ENCODE peak calls at places on chromosomes 7 and 10, in nine cellular contexts. F is uterus, R is mammary epithelial cell, K is lower lobe of right lung, D is ascending aorta, P is left ventricle myocardium inferior, W is BJ, O is GM06990, S is cardiac muscle cell. L is an unnamed sample. For H3K27me3, the result is how much of the 10 kb centered on the place peaks cover.

GRCh38 chr7:904847-905246 is 28.5 kb downstream of the GET4 start:
- DNase-seq in K (no peak), S (no peak), F (no peak), P (no peak), O (no peak), W (no peak), R (no peak), D (no peak), L (no peak)

GRCh38 chr10:14592026-14592425 is 182.7 kb downstream of the FAM107B start:
- DNase-seq in F (no peak), S (no peak), D (no peak), W (no peak), O (no peak), K (no peak), P (no peak), R (peak), L (peak)

GRCh38 chr7:79199266-79199665 is 254.2 kb downstream of the MAGI2 start:
- DNase-seq in D (no peak), F (no peak), S (no peak), W (no peak), R (no peak), O (no peak), K (no peak), P (no peak), L (no peak)

GRCh38 chr7:151016942-151017341 is 7.4 kb downstream of the ATG9B start:
- DNase-seq in O (no peak), D (no peak), P (no peak), K (no peak), S (no peak), F (no peak), R (no peak), W (no peak), L (no peak)

GRCh38 chr10:97427571-97428179 is 1.7 kb downstream of the PGAM1 start:
- DNase-seq in W (no peak), S (peak), O (no peak), K (no peak), P (no peak), D (no peak), R (peak), F (no peak), L (peak)

GRCh38 chr7:139973091-139973490 is 89.7 kb downstream of the PARP12 start:
- DNase-seq in R (no peak), F (no peak), S (no peak), D (no peak), W (no peak), O (no peak), P (no peak), K (no peak), L (no peak)

GRCh38 chr7:115499966-115500365 is 530.6 kb downstream of the TFEC start:
- DNase-seq in P (no peak), D (no peak), F (no peak), K (no peak), O (no peak), W (no peak), R (no peak), S (no peak), L (no peak)

GRCh38 chr7:50869108-50869716 is 86.5 kb upstream of the GRB10 start:
- DNase-seq in S (no peak), W (peak), D (no peak), K (no peak), O (no peak), P (no peak), R (peak), F (no peak), L (peak)

GRCh38 chr7:139321071-139321745 is 19.9 kb upstream of the FMC1 start:
- DNase-seq in P (no peak), K (no peak), W (no peak), D (no peak), F (no peak), R (peak), S (peak), O (peak), L (peak)

GRCh38 chr10:83539528-83540308 is 599.6 kb upstream of the GHITM start:
- DNase-seq in P (peak), K (no peak), S (no peak), D (no peak), R (no peak), W (peak), F (peak), O (peak), L (peak)

GRCh38 chr7:144656960-144657359 is 178.9 kb downstream of the TPK1 start:
- DNase-seq in O (no peak), R (no peak), D (no peak), W (no peak), K (no peak), P (no peak), S (peak), F (no peak), L (no peak)

GRCh38 chr10:70465278-70465677 is 13.3 kb upstream of the PALD1 start:
- DNase-seq in O (no peak), R (no peak), F (no peak), W (no peak), S (no peak), P (no peak), K (no peak), D (no peak), L (no peak)

GRCh38 chr7:139825666-139826290 is 3.3 kb upstream of the TBXAS1 start:
- DNase-seq in S (no peak), W (no peak), K (no peak), O (no peak), R (peak), F (no peak), P (no peak), D (no peak), L (peak)

GRCh38 chr7:31043035-31043434 is 9.1 kb upstream of the ADCYAP1R1 start:
- DNase-seq in P (no peak), S (no peak), F (no peak), O (no peak), K (no peak), D (no peak), W (no peak), R (no peak), L (no peak)

GRCh38 chr7:92767427-92767826 is 68.9 kb downstream of the CDK6 start:
- DNase-seq in R (peak), P (no peak), O (no peak), S (no peak), W (no peak), K (no peak), D (no peak), F (no peak), L (peak)

GRCh38 chr7:47485640-47486435 is 96.1 kb downstream of the TNS3 start:
- DNase-seq in P (no peak), S (no peak), F (no peak), R (no peak), O (no peak), D (no peak), W (no peak), K (no peak), L (no peak)

GRCh38 chr10:72784551-72785421 is 92.8 kb downstream of the MCU start:
- DNase-seq in S (peak), O (no peak), P (peak), F (peak), W (peak), D (no peak), R (peak), K (peak), L (peak)

GRCh38 chr7:41058986-41059741 is 643.7 kb downstream of the INHBA start:
- DNase-seq in F (no peak), S (no peak), D (no peak), W (no peak), R (peak), O (no peak), K (no peak), P (no peak), L (peak)

GRCh38 chr10:61364619-61365018 is 88.6 kb downstream of the TMEM26 start:
- DNase-seq in F (no peak), O (no peak), K (no peak), D (no peak), R (no peak), W (no peak), P (no peak), S (no peak), L (no peak)

GRCh38 chr7:14023342-14023741 is 33.9 kb upstream of the ETV1 start:
- DNase-seq in P (no peak), K (no peak), O (no peak), S (no peak), R (no peak), D (no peak), F (no peak), W (no peak), L (no peak)

GRCh38 chr10:69087600-69088470 is at the start of gene SRGN:
- DNase-seq in W (no peak), D (peak), S (no peak), O (peak), P (peak), F (peak), K (peak), R (peak), L (peak)

GRCh38 chr10:110774069-110775021 is 97.4 kb upstream of the PDCD4 start:
- DNase-seq in K (no peak), O (peak), W (peak), F (no peak), S (no peak), P (no peak), D (no peak), R (peak), L (peak)

GRCh38 chr7:20403356-20403755 is 72.7 kb downstream of the ITGB8 start:
- DNase-seq in W (no peak), R (no peak), F (peak), P (peak), K (no peak), O (no peak), S (peak), D (no peak), L (no peak)

GRCh38 chr7:89554209-89554608 is 600.1 kb upstream of the STEAP1 start:
- DNase-seq in S (no peak), R (no peak), K (no peak), F (no peak), P (no peak), W (no peak), D (no peak), O (no peak), L (no peak)

GRCh38 chr7:105277341-105277740 is 111.4 kb downstream of the SRPK2 start:
- DNase-seq in W (no peak), R (peak), S (no peak), K (no peak), F (no peak), D (no peak), P (no peak), O (no peak), L (peak)

GRCh38 chr7:25675789-25676474 is 447.6 kb upstream of the NPVF start:
- DNase-seq in S (no peak), D (no peak), K (no peak), P (peak), O (no peak), R (no peak), F (no peak), W (no peak), L (no peak)

GRCh38 chr7:21884496-21884895 is 61.2 kb downstream of the CDCA7L start:
- DNase-seq in D (no peak), S (no peak), F (no peak), O (no peak), R (peak), K (no peak), W (no peak), P (no peak), L (no peak)

GRCh38 chr10:67242531-67242930 is 316.7 kb downstream of the LRRTM3 start:
- DNase-seq in F (no peak), W (no peak), K (no peak), O (no peak), P (no peak), R (no peak), D (no peak), S (no peak), L (no peak)

GRCh38 chr7:158366346-158366745 is 221.3 kb downstream of the PTPRN2 start:
- DNase-seq in K (no peak), F (no peak), D (no peak), S (no peak), P (no peak), O (no peak), W (no peak), R (no peak), L (no peak)

GRCh38 chr10:125411724-125412123 is 251.4 kb upstream of the CTBP2 start:
- DNase-seq in D (no peak), P (no peak), O (no peak), F (no peak), K (no peak), W (peak), S (no peak), R (peak), L (peak)

GRCh38 chr10:7826971-7827370 is 8.7 kb downstream of the TAF3 start:
- DNase-seq in O (no peak), R (peak), W (no peak), P (no peak), D (no peak), S (peak), K (no peak), F (no peak), L (peak)

GRCh38 chr10:132319853-132320669 is 11.9 kb upstream of the LRRC27 start:
- DNase-seq in P (no peak), D (no peak), K (no peak), O (peak), R (peak), W (peak), S (no peak), F (no peak), L (peak)

GRCh38 chr7:3206771-3207191 is 94.3 kb upstream of the SDK1 start:
- DNase-seq in O (no peak), D (no peak), R (no peak), W (no peak), S (no peak), P (no peak), K (no peak), F (no peak), L (no peak)

DNA sequence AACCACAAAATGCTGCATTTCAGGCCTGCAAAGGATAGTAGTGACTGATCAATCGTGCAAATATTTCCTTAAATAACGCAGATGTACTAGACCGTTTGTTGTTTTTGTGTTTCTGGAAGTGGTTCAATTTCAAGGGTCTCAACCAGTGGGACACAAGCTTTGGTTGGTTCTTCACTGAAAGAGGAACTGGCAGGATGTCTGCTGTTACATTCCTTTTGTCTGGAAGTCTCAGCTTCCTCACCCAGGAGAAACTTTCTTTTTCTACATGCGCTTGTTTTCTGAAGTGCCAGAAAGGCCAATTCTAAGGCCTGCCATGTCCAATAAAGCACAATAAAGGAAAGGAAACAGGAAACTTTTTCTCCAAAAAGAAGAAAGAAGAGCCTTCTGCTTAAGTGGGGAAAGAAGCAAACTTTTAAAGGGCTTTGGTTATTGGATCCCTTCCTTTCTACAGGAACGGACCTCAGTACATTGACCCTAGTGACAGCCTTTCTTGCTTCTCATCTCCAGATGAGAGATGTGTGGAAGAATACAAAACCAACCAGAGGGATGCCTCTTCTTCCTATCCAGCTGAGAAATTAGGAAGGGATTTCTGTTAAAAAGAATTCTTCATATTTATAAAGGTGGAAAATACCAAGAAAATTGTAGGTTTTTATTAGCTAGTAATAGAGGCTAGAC is 4.2 kb downstream of the DKK1 start:
- DNase-seq in K (no peak), O (no peak), F (no peak), W (peak), P (no peak), D (no peak), S (no peak), R (peak), L (no peak)
- H3K4me3 ChIP-seq in K (no peak), O (no peak), F (no peak), W (peak), P (no peak), D (no peak), S (no peak), R (peak), L (no peak)

DNA sequence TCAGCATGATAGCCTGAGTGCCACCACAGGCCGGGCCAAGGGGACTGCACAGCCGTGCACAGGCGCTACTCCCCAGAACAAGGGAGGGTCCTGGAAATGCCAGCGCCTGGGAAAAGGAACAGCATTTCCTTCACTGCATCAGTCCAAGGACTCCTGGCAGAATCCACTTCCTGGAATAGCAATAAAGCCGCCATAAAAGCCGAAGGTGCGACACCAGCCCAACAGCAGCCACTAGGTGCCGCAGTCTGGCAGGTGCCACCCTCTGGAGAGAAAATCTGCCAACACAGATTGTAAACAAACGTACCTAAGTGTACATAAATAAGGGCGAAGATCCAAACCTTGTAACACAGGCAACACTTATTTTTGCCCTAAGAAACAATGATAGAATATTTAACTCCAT is 22.3 kb downstream of the VOPP1 start:
- DNase-seq in O (no peak), R (no peak), K (no peak), F (no peak), W (no peak), P (no peak), D (no peak), S (no peak), L (no peak)
- TF ChIP-seq CTCF in O (peak), R (no peak), K (peak), F (no peak), W (no peak), P (peak), D (no peak), S (no peak), L (peak)

GRCh38 chr10:73923935-73924598 is 13.1 kb downstream of the PLAU start:
- DNase-seq in O (no peak), R (no peak), K (no peak), D (no peak), F (no peak), S (no peak), P (no peak), W (no peak), L (no peak)

GRCh38 chr10:73922864-73923133 is 11.9 kb downstream of the PLAU start:
- DNase-seq in W (no peak), R (no peak), K (no peak), O (no peak), F (no peak), D (no peak), P (no peak), S (no peak), L (no peak)

GRCh38 chr10:73924935-73925334 is 14.0 kb downstream of the PLAU start:
- DNase-seq in P (no peak), F (no peak), O (no peak), D (no peak), S (no peak), W (no peak), K (no peak), R (no peak), L (no peak)

GRCh38 chr10:73926152-73926764 is 15.3 kb downstream of the PLAU start:
- DNase-seq in P (no peak), F (no peak), W (no peak), K (no peak), O (no peak), R (no peak), D (no peak), S (no peak), L (no peak)

GRCh38 chr10:73925539-73925938 is 14.6 kb downstream of the PLAU start:
- DNase-seq in K (no peak), D (no peak), R (no peak), W (no peak), S (no peak), P (no peak), F (no peak), O (no peak), L (no peak)
- H3K27me3 ChIP-seq in K (under half), D (under half), R (under half), W (under half), S (under half), P (under half), F (under half), O (under half), L (under half)

GRCh38 chr10:102673961-102674511 is 29.8 kb downstream of the TRIM8 start:
- DNase-seq in P (peak), O (no peak), K (peak), W (no peak), S (peak), R (peak), F (peak), D (peak), L (peak)
- H3K4me3 ChIP-seq in P (peak), O (no peak), K (peak), W (peak), S (no peak), R (no peak), F (peak), D (peak), L (no peak)

GRCh38 chr7:36019538-36019937 is 133.5 kb upstream of the EEPD1 start:
- DNase-seq in R (no peak), S (no peak), P (no peak), F (no peak), D (no peak), W (no peak), O (no peak), K (no peak), L (no peak)

GRCh38 chr7:36019966-36020365 is 133.1 kb upstream of the EEPD1 start:
- DNase-seq in O (no peak), F (no peak), D (no peak), P (no peak), K (no peak), S (no peak), W (no peak), R (no peak), L (no peak)

GRCh38 chr7:36023025-36023424 is 130.0 kb upstream of the EEPD1 start:
- DNase-seq in O (no peak), D (no peak), R (no peak), F (no peak), S (no peak), K (no peak), W (no peak), P (no peak), L (no peak)

GRCh38 chr7:36021917-36022550 is 131.0 kb upstream of the EEPD1 start:
- DNase-seq in D (no peak), K (no peak), W (no peak), R (no peak), F (no peak), S (no peak), P (no peak), O (no peak), L (no peak)

DNA sequence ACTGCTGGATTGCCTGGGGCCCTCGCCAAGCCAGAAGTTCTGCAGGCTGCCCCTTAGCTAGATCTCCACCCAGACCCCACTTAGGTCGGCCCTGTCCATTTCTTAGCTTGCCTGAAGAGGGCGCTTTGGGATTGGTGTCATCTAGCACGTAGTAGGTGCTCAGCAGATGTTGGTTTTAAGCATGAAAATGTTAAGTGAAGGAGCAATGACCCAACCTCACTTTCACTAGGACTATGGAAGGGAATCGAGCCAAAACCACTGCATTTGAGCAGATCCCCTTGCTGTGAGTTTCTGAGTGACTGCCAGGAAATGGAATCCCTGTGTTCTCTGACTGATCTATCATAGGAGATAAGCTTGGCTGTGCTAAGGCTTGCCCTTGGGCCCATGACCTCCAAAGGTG is 131.7 kb upstream of the EEPD1 start:
- DNase-seq in W (no peak), K (no peak), R (no peak), D (no peak), S (no peak), O (no peak), P (no peak), F (no peak), L (no peak)
- TF ChIP-seq CTCF in W (peak), K (peak), R (peak), D (peak), S (peak), O (peak), P (peak), F (no peak), L (peak)

DNA sequence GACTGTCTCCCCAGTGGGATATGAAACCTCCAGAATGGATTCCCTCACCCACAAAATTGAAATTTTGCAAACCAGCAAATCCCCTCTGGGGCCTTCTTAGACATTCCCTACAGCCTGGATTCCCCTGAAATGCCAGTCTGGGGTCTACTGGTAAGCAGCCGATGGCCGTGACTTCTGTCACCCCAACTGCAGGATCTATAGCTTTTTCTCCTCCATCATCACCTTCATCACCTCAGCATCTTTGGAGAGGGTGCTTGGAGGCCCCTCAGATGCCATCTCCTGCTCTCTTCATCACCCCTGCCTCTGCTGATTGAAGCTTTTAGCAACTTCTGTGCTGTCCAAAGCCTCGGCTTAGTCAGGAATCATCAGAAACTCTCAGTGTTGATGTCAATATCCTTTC is 2.6 kb upstream of the KCNMA1 start:
- DNase-seq in F (no peak), K (no peak), W (no peak), S (no peak), O (no peak), P (no peak), R (no peak), D (no peak), L (no peak)
- H3K27me3 ChIP-seq in F (under half), K (under half), W (under half), S (half or more), O (under half), P (half or more), R (under half), D (under half), L (under half)

GRCh38 chr10:123154092-123154942 is at the start of gene BUB3:
- DNase-seq in K (peak), D (peak), O (peak), P (peak), S (peak), R (peak), W (peak), F (peak), L (peak)
- H3K4me3 ChIP-seq in K (peak), D (peak), O (peak), P (peak), S (peak), R (peak), W (peak), F (peak), L (peak)

GRCh38 chr7:10677211-10677610 is 296.5 kb upstream of the PHF14 start:
- DNase-seq in D (no peak), S (no peak), R (no peak), O (no peak), K (no peak), F (no peak), W (no peak), P (no peak), L (no peak)
- TF ChIP-seq CTCF in D (no peak), S (no peak), R (no peak), O (no peak), K (no peak), F (no peak), W (no peak), P (no peak), L (no peak)